ENCODE peak calls at places on chromosomes 16 and 17, in four cellular contexts. R is WTC11, J is A549, T is HepG2. X is an unnamed sample.

GRCh38 chr17:44121206-44121605 is 2.2 kb downstream of the HDAC5 start:
- DNase-seq in J (no peak), T (no peak), R (no peak), X (no peak)

GRCh38 chr17:49955157-49955556 is 13.8 kb upstream of the DLX4 start:
- DNase-seq in J (no peak), R (no peak), T (no peak), X (no peak)

GRCh38 chr16:46688101-46688656 is 799 bp downstream of the VPS35 start:
- DNase-seq in R (no peak), T (no peak), J (no peak), X (no peak)

GRCh38 chr16:8761078-8761477 is 36.4 kb downstream of the TMEM186 start:
- DNase-seq in T (no peak), R (no peak), J (no peak), X (no peak)

GRCh38 chr17:66580178-66580577 is 254.7 kb upstream of the CACNG5 start:
- DNase-seq in J (peak; percentile 40), R (peak; percentile 28), T (peak; percentile 40), X (no peak)

GRCh38 chr17:45732926-45733505 is 51.1 kb upstream of the CRHR1 start:
- DNase-seq in R (peak; percentile 5), T (no peak), J (no peak), X (no peak)

GRCh38 chr17:34721326-34721725 is 141.9 kb downstream of the TMEM132E start:
- DNase-seq in J (no peak), R (no peak), T (no peak), X (no peak)

GRCh38 chr17:50794361-50794760 is 27.0 kb upstream of the ANKRD40CL start:
- DNase-seq in J (no peak), T (no peak), R (no peak), X (no peak)

GRCh38 chr17:32807577-32807976 is 69.3 kb downstream of the MYO1D start:
- DNase-seq in R (no peak), J (no peak), T (peak; percentile 10), X (no peak)

GRCh38 chr16:54447606-54448440 is 161.2 kb upstream of the IRX3 start:
- DNase-seq in J (peak; percentile 49), T (no peak), R (no peak), X (peak; percentile 82)

GRCh38 chr17:6502871-6503509 is 53.4 kb downstream of the PITPNM3 start:
- DNase-seq in J (no peak), T (no peak), R (no peak), X (no peak)

GRCh38 chr16:3564889-3565141 is 12.4 kb downstream of the NLRC3 start:
- DNase-seq in R (no peak), T (no peak), J (no peak), X (no peak)

GRCh38 chr17:16191604-16192003 is 23.7 kb downstream of the NCOR1 start:
- DNase-seq in J (no peak), R (no peak), T (no peak), X (no peak)

GRCh38 chr17:8119575-8120519 is 1.5 kb upstream of the ALOXE3 start:
- DNase-seq in T (peak; percentile 93), R (peak; percentile 95), J (peak; percentile 98), X (peak; percentile 61)

GRCh38 chr16:2426941-2427361 is 2.3 kb upstream of the CCNF start:
- DNase-seq in R (no peak), T (no peak), J (no peak), X (no peak)

GRCh38 chr17:76515291-76515949 is 14.2 kb upstream of the RHBDF2 start:
- DNase-seq in T (no peak), R (no peak), J (no peak), X (peak; percentile 48)

GRCh38 chr16:74315059-74315458 is 18.4 kb downstream of the PSMD7 start:
- DNase-seq in R (no peak), T (no peak), J (no peak), X (no peak)

GRCh38 chr17:81400939-81401726 is 5.9 kb downstream of the BAHCC1 start:
- DNase-seq in J (no peak), R (no peak), T (no peak), X (no peak)

GRCh38 chr16:84245933-84246678 is 6.3 kb upstream of the KCNG4 start:
- DNase-seq in T (no peak), R (no peak), J (no peak), X (no peak)

GRCh38 chr16:2734844-2735243 is 14.8 kb upstream of the PRSS27 start:
- DNase-seq in T (no peak), R (no peak), J (no peak), X (no peak)

GRCh38 chr16:81545470-81546175 is 101.0 kb downstream of the CMIP start:
- DNase-seq in J (no peak), T (no peak), R (no peak), X (no peak)

GRCh38 chr17:28244446-28244845 is 74.6 kb upstream of the TMEM97 start:
- DNase-seq in R (no peak), J (no peak), T (no peak), X (no peak)

GRCh38 chr16:13343981-13344380 is 442.6 kb downstream of the SHISA9 start:
- DNase-seq in J (no peak), T (no peak), R (no peak), X (no peak)
- TF ChIP-seq NR3C1 in J (no peak), T (no peak), R (no peak), X (no peak)

GRCh38 chr16:67157106-67157748 is 2.5 kb downstream of the TRADD start:
- DNase-seq in J (no peak), T (no peak), R (no peak), X (no peak)

GRCh38 chr16:67161595-67162058 is 1.9 kb downstream of the FBXL8 start:
- DNase-seq in R (no peak), T (no peak), J (no peak), X (no peak)

GRCh38 chr16:67156146-67156844 is 3.4 kb downstream of the TRADD start:
- DNase-seq in J (no peak), T (no peak), R (no peak), X (no peak)

GRCh38 chr16:67157892-67158635 is 1.6 kb downstream of the TRADD start:
- DNase-seq in R (no peak), T (no peak), J (no peak), X (no peak)

DNA sequence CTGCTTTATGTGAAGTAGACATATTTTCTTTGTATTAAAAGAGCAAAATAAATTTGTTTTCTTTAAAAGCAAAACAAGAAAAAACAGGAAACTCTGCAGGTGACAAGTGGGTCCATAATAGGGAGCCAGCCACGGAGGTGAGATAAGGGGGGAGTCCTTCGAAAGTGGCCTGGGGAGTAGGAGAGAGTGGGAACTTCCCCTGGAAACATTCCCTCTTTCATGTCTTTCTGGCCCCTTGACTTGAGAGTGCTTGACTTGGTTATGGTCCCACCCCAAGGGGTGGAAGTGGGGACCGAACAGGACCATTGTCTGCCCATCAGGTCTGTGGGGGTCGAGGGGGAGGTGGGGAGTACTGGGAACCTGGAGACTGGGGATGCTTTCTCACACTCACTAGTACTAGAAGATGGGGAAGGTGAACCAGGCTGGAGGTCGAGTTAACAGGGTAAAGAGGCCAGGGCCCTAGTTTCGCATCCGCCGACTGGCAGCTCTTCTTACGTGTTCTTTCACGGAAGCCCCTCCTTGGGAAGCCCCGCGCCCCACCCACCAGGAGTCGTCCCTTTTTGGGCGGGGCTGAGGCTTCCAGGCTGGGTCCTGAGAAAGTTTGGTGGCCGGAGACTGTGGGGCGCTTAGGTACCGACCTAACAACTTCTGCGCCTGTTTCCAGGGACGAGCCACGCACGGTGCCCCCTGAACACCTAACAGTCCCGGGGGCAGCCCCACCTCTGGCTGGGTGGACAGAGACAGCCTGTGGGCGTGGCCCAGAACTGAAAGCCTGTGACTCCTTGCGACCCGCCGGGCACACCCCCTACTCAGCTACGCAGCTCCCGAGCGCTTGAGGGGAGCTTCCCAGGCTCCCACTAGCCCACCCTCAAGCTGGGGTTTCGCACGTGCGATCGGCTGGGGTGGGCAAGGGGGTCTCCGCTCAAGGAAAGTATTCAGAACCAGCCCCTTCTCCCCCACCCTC is 790 bp downstream of the TRADD start:
- DNase-seq in R (peak; percentile 48), J (peak; percentile 59), T (peak; percentile 48), X (peak; percentile 64)
- TF ChIP-seq ESRRA in R (no peak), J (no peak), T (no peak), X (no peak)

GRCh38 chr17:40111221-40112128 is 10.3 kb upstream of the MSL1 start:
- DNase-seq in J (peak; percentile 91), T (peak; percentile 95), R (peak; percentile 89), X (peak; percentile 97)
- TF ChIP-seq NR3C1 in J (no peak), T (no peak), R (no peak), X (no peak)

GRCh38 chr17:56171186-56171959 is 18.1 kb downstream of the ANKFN1 start:
- DNase-seq in T (no peak), R (no peak), J (no peak), X (no peak)

GRCh38 chr17:56173026-56173425 is 19.8 kb downstream of the ANKFN1 start:
- DNase-seq in R (no peak), T (no peak), J (no peak), X (no peak)

GRCh38 chr17:56173958-56174357 is 20.7 kb downstream of the ANKFN1 start:
- DNase-seq in R (no peak), T (no peak), J (no peak), X (no peak)

GRCh38 chr17:56174421-56174820 is 21.1 kb downstream of the ANKFN1 start:
- DNase-seq in J (no peak), T (no peak), R (no peak), X (no peak)

DNA sequence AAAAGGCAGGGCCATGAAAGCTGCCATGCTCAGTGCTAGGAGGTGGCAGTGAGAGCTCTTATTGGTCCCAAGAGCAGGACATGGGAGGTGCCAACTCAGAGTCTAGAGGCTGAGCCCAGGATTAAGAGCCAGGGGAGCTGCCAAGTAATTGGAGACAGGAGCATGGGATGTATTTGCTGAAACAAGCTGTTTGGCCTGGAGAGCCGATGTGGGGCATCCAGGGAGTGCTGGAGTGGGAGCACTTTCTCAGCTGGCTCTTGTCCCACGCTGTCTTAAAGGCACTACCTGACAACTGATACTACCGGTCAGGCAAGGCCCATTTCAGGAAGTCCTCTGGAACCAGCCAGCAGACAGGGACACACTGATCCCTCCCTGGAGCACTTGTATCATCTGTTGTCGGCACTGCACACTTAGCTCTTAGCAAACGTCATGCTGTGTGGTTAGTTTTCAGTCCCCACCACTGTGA is 19.3 kb downstream of the ANKFN1 start:
- DNase-seq in R (no peak), T (no peak), J (no peak), X (no peak)
- TF ChIP-seq ESRRA in R (no peak), T (no peak), J (no peak), X (no peak)

DNA sequence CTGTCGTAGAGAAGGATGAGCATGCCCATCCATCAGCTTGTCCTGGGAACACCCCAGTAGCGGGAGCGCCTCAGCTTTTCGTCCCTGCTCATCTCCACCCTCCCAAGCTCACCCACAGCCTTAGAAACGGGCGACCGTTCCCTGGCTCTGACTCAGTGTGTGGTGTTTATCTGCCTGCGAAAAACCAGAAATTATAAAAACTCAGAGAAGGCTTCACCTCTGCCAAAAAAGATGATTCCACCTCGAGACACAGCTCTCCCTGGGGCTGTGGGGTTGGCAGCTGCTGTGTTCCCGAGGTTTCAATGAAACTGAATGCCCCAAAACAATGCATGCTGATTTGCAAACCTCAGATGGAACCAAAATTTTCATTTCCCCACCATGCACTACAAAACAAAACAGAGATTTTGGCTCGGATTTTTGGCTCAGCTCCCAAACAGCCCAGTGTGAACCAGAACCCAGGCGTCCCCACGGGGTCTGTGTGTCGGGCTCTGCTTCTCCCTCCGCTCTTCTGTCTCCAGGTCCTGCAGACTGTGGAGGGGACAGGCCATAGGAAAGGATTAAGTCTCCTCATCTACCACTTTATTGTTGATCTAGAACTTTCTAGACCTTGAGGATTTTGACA is 62.4 kb upstream of the MED9 start:
- DNase-seq in T (no peak), R (no peak), J (no peak), X (no peak)
- TF ChIP-seq NR3C1 in T (no peak), R (no peak), J (no peak), X (no peak)

GRCh38 chr16:4936991-4937781 is at the start of gene PPL:
- DNase-seq in T (peak; percentile 93), J (peak; percentile 73), R (peak; percentile 99), X (peak; percentile 98)
- TF ChIP-seq ESRRA in T (no peak), J (no peak), R (no peak), X (no peak)

X was measured in K562.